ENCODE peak calls at places on chromosomes 12 and 14, in four cellular contexts. O is activated CD8-positive, alpha-beta memory T cell treated with anti-CD3 and anti-CD28 coated beads for 1 hour; G is naive thymus-derived CD8-positive, alpha-beta T cell; X is AG09319. M is an unnamed sample.

GRCh38 chr12:9925746-9926393 is 6.3 kb downstream of the CLEC2A start:
- DNase-seq in O (no peak), G (peak), X (no peak), M (peak)

GRCh38 chr12:40801082-40801481 is 108.8 kb downstream of the CNTN1 start:
- DNase-seq in O (no peak), G (no peak), X (no peak), M (no peak)

GRCh38 chr14:67547224-67547780 is 14.2 kb downstream of the PLEKHH1 start:
- DNase-seq in O (no peak), G (no peak), X (no peak), M (no peak)

GRCh38 chr12:990308-990648 is 745 bp upstream of the ERC1 start:
- DNase-seq in O (no peak), G (peak), X (no peak), M (no peak)

GRCh38 chr14:93042968-93043940 is 72.5 kb downstream of the ITPK1 start:
- DNase-seq in O (no peak), G (no peak), X (peak), M (peak)

GRCh38 chr12:105933671-105934665 is 204.8 kb downstream of the NUAK1 start:
- DNase-seq in O (no peak), G (no peak), X (peak), M (peak)

GRCh38 chr14:68741839-68742470 is 50.9 kb downstream of the ZFP36L1 start:
- DNase-seq in O (no peak), G (no peak), X (no peak), M (no peak)

GRCh38 chr12:95608252-95609033 is 57.2 kb upstream of the USP44 start:
- DNase-seq in O (no peak), G (no peak), X (no peak), M (peak)

GRCh38 chr12:5433081-5433839 is 1.4 kb downstream of the NTF3 start:
- DNase-seq in O (no peak), G (no peak), X (no peak), M (no peak)

GRCh38 chr12:131944601-131945251 is 5.0 kb upstream of the EP400 start:
- DNase-seq in O (no peak), G (no peak), X (no peak), M (no peak)

GRCh38 chr14:38496092-38496491 is 240.2 kb upstream of the CLEC14A start:
- DNase-seq in O (no peak), G (no peak), X (no peak), M (no peak)

GRCh38 chr12:105995986-105996385 is 142.8 kb downstream of the NUAK1 start:
- DNase-seq in O (no peak), G (no peak), X (peak), M (no peak)

GRCh38 chr12:71799105-71799504 is 40.5 kb upstream of the TBC1D15 start:
- DNase-seq in O (no peak), G (no peak), X (no peak), M (peak)

GRCh38 chr12:57202321-57202720 is 14.3 kb upstream of the NXPH4 start:
- DNase-seq in O (no peak), G (no peak), X (no peak), M (no peak)

GRCh38 chr14:51224551-51224950 is 15.5 kb upstream of the TMX1 start:
- DNase-seq in O (no peak), G (no peak), X (no peak), M (no peak)

GRCh38 chr14:61385002-61385685 is 63.8 kb downstream of the PRKCH start:
- DNase-seq in O (no peak), G (peak), X (no peak), M (no peak)

GRCh38 chr14:70995671-70996070 is 88.4 kb downstream of the PCNX1 start:
- DNase-seq in O (no peak), G (no peak), X (no peak), M (no peak)

GRCh38 chr12:2682301-2683282 is 112.2 kb upstream of the FKBP4 start:
- DNase-seq in O (no peak), G (peak), X (no peak), M (no peak)

GRCh38 chr14:74038015-74038859 is 19.1 kb downstream of the BBOF1 start:
- DNase-seq in O (no peak), G (peak), X (peak), M (peak)

GRCh38 chr12:29962276-29963035 is 178.7 kb upstream of the TMTC1 start:
- DNase-seq in O (no peak), G (no peak), X (no peak), M (no peak)